ENCODE peak calls at places on chromosomes 5 and 9, in seven cellular contexts. D, P, K, X, I, Z and U are unnamed samples.

GRCh38 chr5:176536132-176536901 is 885 bp downstream of the RNF44 start:
- DNase-seq in P (peak), K (peak), Z (peak), X (peak), I (peak), D (peak), U (peak)

GRCh38 chr9:99465231-99465891 is 243.3 kb downstream of the SEC61B start:
- DNase-seq in D (no peak), Z (no peak), I (no peak), K (no peak), P (no peak), X (no peak), U (no peak)

GRCh38 chr5:14155075-14155474 is 11.9 kb downstream of the TRIO start:
- DNase-seq in D (no peak), I (no peak), K (no peak), P (no peak), Z (no peak), X (no peak), U (no peak)

GRCh38 chr5:5165541-5166002 is 25.4 kb downstream of the ADAMTS16 start:
- DNase-seq in Z (no peak), X (no peak), P (no peak), K (peak), I (no peak), D (no peak), U (no peak)

GRCh38 chr9:136587145-136587943 is 41.5 kb upstream of the NOTCH1 start:
- DNase-seq in Z (no peak), I (no peak), D (peak), X (peak), K (no peak), P (no peak), U (no peak)

GRCh38 chr9:137305060-137305787 is 3.2 kb upstream of the NRARP start:
- DNase-seq in Z (peak), I (no peak), X (no peak), D (peak), P (peak), K (peak), U (peak)

GRCh38 chr9:124605258-124605657 is 98.1 kb upstream of the NR5A1 start:
- DNase-seq in Z (no peak), K (no peak), I (no peak), D (no peak), P (no peak), X (no peak), U (no peak)

GRCh38 chr5:11182441-11183080 is 421.5 kb upstream of the DAP start:
- DNase-seq in I (peak), K (peak), P (no peak), X (peak), Z (no peak), D (peak), U (no peak)

GRCh38 chr5:146718628-146719027 is 159.9 kb downstream of the PPP2R2B start:
- DNase-seq in D (no peak), Z (no peak), K (peak), I (no peak), P (no peak), X (no peak), U (no peak)

GRCh38 chr5:176416965-176417364 is 626 bp upstream of the CLTB start:
- DNase-seq in P (peak), K (no peak), Z (no peak), X (no peak), D (no peak), I (peak), U (no peak)

GRCh38 chr5:104513194-104513602 is 950.6 kb upstream of the NUDT12 start:
- DNase-seq in I (no peak), P (no peak), D (no peak), Z (no peak), X (peak), K (peak), U (no peak)

GRCh38 chr5:157166164-157166493 is at the start of gene GARIN3:
- DNase-seq in Z (no peak), X (no peak), P (peak), I (no peak), K (no peak), D (no peak), U (no peak)

GRCh38 chr5:112554089-112554977 is 135.3 kb upstream of the EPB41L4A start:
- DNase-seq in Z (no peak), I (no peak), X (no peak), K (no peak), D (no peak), P (no peak), U (no peak)

GRCh38 chr5:173615884-173616576 is 420 bp downstream of the BOD1 start:
- DNase-seq in P (peak), K (peak), D (peak), I (peak), X (peak), Z (peak), U (peak)

GRCh38 chr5:173003360-173003759 is 19.8 kb downstream of the ATP6V0E1 start:
- DNase-seq in I (no peak), Z (no peak), D (no peak), P (peak), K (no peak), X (no peak), U (no peak)

GRCh38 chr9:113984639-113985380 is 93.3 kb downstream of the AMBP start:
- DNase-seq in X (no peak), P (no peak), K (no peak), D (no peak), Z (no peak), I (no peak), U (no peak)

GRCh38 chr5:34915856-34916192 is 313 bp downstream of the BRIX1 start:
- DNase-seq in X (no peak), P (no peak), I (no peak), D (no peak), Z (no peak), K (no peak), U (no peak)

GRCh38 chr9:72292184-72292787 is 72.7 kb downstream of the ZFAND5 start:
- DNase-seq in X (peak), I (peak), K (peak), P (no peak), D (no peak), Z (no peak), U (no peak)

GRCh38 chr5:7886849-7887460 is 18.0 kb downstream of the MTRR start:
- DNase-seq in I (peak), K (no peak), P (no peak), D (no peak), X (peak), Z (no peak), U (no peak)

GRCh38 chr5:98308960-98309359 is 464.5 kb upstream of the RGMB start:
- DNase-seq in P (no peak), D (no peak), Z (no peak), K (peak), I (no peak), X (peak), U (no peak)

GRCh38 chr5:173094012-173094661 is 38.0 kb downstream of the CREBRF start:
- DNase-seq in X (peak), I (no peak), K (peak), D (no peak), P (no peak), Z (no peak), U (no peak)

GRCh38 chr5:72301557-72301956 is 18.5 kb downstream of the MRPS27 start:
- DNase-seq in X (no peak), Z (no peak), P (no peak), I (peak), D (no peak), K (no peak), U (no peak)

GRCh38 chr5:5421149-5421960 is 1.1 kb upstream of the ICE1 start:
- DNase-seq in I (no peak), P (no peak), D (no peak), X (peak), Z (no peak), K (peak), U (no peak)

GRCh38 chr9:34399729-34400128 is 23.0 kb upstream of the MYORG start:
- DNase-seq in D (no peak), K (no peak), X (no peak), P (no peak), Z (no peak), I (no peak), U (no peak)

GRCh38 chr9:92887880-92888338 is 10.1 kb upstream of the ZNF484 start:
- DNase-seq in P (no peak), K (peak), X (no peak), I (no peak), Z (no peak), D (no peak), U (no peak)